ENCODE peak calls at places on chromosomes 3 and 15, in five cellular contexts. One of them, this sample, is unnamed.

GRCh38 chr3:30964612-30965011 is 70.2 kb upstream of the GADL1 start:
- DNase-seq in right atrium auricular region: no peak
- DNase-seq in omental fat pad: no peak
- DNase-seq in aorta: no peak
- DNase-seq in frontal cortex: no peak
- DNase-seq in this sample: no peak

GRCh38 chr15:29819979-29820801 is 2.1 kb downstream of the TJP1 start:
- DNase-seq in aorta: no peak
- DNase-seq in frontal cortex: no peak
- DNase-seq in right atrium auricular region: no peak
- DNase-seq in omental fat pad: no peak
- DNase-seq in this sample: no peak

GRCh38 chr3:125148016-125148812 is 64.3 kb downstream of the SLC12A8 start:
- DNase-seq in right atrium auricular region: no peak
- DNase-seq in frontal cortex: no peak
- DNase-seq in aorta: no peak
- DNase-seq in omental fat pad: no peak
- DNase-seq in this sample: no peak

GRCh38 chr15:43376017-43376705 is 5.3 kb downstream of the TUBGCP4 start:
- DNase-seq in omental fat pad: no peak
- DNase-seq in aorta: no peak
- DNase-seq in frontal cortex: no peak
- DNase-seq in right atrium auricular region: no peak
- DNase-seq in this sample: peak; percentile 17

GRCh38 chr3:127634653-127635052 is 5.7 kb downstream of the PODXL2 start:
- DNase-seq in aorta: peak; percentile 6
- DNase-seq in right atrium auricular region: no peak
- DNase-seq in frontal cortex: no peak
- DNase-seq in omental fat pad: no peak
- DNase-seq in this sample: no peak

GRCh38 chr15:57160823-57161560 is 215.3 kb upstream of the CGNL1 start:
- DNase-seq in frontal cortex: no peak
- DNase-seq in aorta: no peak
- DNase-seq in omental fat pad: no peak
- DNase-seq in right atrium auricular region: no peak
- DNase-seq in this sample: no peak

GRCh38 chr15:69554321-69554961 is 101.8 kb downstream of the RPLP1 start:
- DNase-seq in right atrium auricular region: no peak
- DNase-seq in aorta: no peak
- DNase-seq in omental fat pad: no peak
- DNase-seq in frontal cortex: no peak
- DNase-seq in this sample: no peak

GRCh38 chr15:63987979-63988378 is 58.3 kb downstream of the DAPK2 start:
- DNase-seq in omental fat pad: no peak
- DNase-seq in right atrium auricular region: no peak
- DNase-seq in aorta: no peak
- DNase-seq in frontal cortex: no peak
- DNase-seq in this sample: no peak

GRCh38 chr3:43966126-43966525 is 275.4 kb downstream of the ABHD5 start:
- DNase-seq in omental fat pad: no peak
- DNase-seq in frontal cortex: no peak
- DNase-seq in right atrium auricular region: no peak
- DNase-seq in aorta: no peak
- DNase-seq in this sample: no peak

GRCh38 chr3:180528843-180529242 is 73.1 kb upstream of the TTC14 start:
- DNase-seq in right atrium auricular region: no peak
- DNase-seq in omental fat pad: no peak
- DNase-seq in aorta: no peak
- DNase-seq in frontal cortex: no peak
- DNase-seq in this sample: no peak

GRCh38 chr15:89408512-89409183 is 74.0 kb upstream of the POLG start:
- DNase-seq in right atrium auricular region: no peak
- DNase-seq in frontal cortex: no peak
- DNase-seq in omental fat pad: no peak
- DNase-seq in aorta: no peak
- DNase-seq in this sample: no peak

GRCh38 chr3:135989247-135989646 is 23.7 kb downstream of the PPP2R3A start:
- DNase-seq in omental fat pad: no peak
- DNase-seq in frontal cortex: no peak
- DNase-seq in right atrium auricular region: no peak
- DNase-seq in aorta: no peak
- DNase-seq in this sample: no peak

GRCh38 chr3:69079269-69080159 is 651 bp downstream of the UBA3 start:
- DNase-seq in omental fat pad: no peak
- DNase-seq in right atrium auricular region: no peak
- DNase-seq in frontal cortex: peak; percentile 29
- DNase-seq in aorta: no peak
- DNase-seq in this sample: no peak

This sample was measured in neuronal stem cell.